ENCODE peak calls at places on chromosomes 13 and 19, in nine cellular contexts. N is AG04450; M is esophagus muscularis mucosa; E is tibial nerve; V is testis; F is fibroblast of lung; T is breast epithelium; K is ovary; P is CD8-positive, alpha-beta T cell. Y is an unnamed sample.

GRCh38 chr13:98875146-98875729 is 102.6 kb downstream of the DOCK9 start:
- DNase-seq in E (no peak), K (no peak), N (no peak), V (no peak), F (no peak), M (no peak), P (no peak), T (no peak), Y (no peak)

GRCh38 chr19:49766007-49766937 is 529 bp upstream of the AP2A1 start:
- DNase-seq in T (peak; percentile 100), E (peak; percentile 99), F (peak; percentile 100), V (peak; percentile 100), K (peak; percentile 100), M (peak; percentile 100), N (peak; percentile 100), P (peak; percentile 98), Y (peak; percentile 99)

GRCh38 chr13:82439159-82439904 is 1442.9 kb downstream of the SLITRK1 start:
- DNase-seq in F (no peak), V (no peak), M (no peak), E (no peak), P (no peak), K (no peak), T (no peak), N (no peak), Y (no peak)

GRCh38 chr19:47019431-47020041 is at the start of gene NPAS1:
- DNase-seq in V (no peak), M (peak; percentile 88), N (no peak), T (no peak), K (no peak), P (no peak), E (no peak), F (no peak), Y (no peak)

GRCh38 chr19:17862711-17863519 is 3.2 kb downstream of the RPL18A start:
- DNase-seq in P (no peak), K (no peak), E (no peak), N (no peak), F (no peak), M (no peak), V (no peak), T (no peak), Y (no peak)

GRCh38 chr19:46456930-46457329 is 14.4 kb downstream of the PNMA8A start:
- DNase-seq in M (no peak), K (no peak), V (no peak), T (no peak), P (no peak), E (no peak), N (no peak), F (no peak), Y (no peak)

GRCh38 chr19:16193466-16193865 is 4.2 kb upstream of the AP1M1 start:
- DNase-seq in E (no peak), F (no peak), P (no peak), N (no peak), V (no peak), M (no peak), K (no peak), T (no peak), Y (no peak)

GRCh38 chr19:51903192-51903591 is 1.6 kb downstream of the ZNF649 start:
- DNase-seq in P (no peak), E (no peak), K (no peak), F (no peak), M (no peak), T (no peak), V (no peak), N (no peak), Y (no peak)

GRCh38 chr13:74675185-74675584 is 541.0 kb upstream of the KLF12 start:
- DNase-seq in T (no peak), V (no peak), E (no peak), P (no peak), N (peak; percentile 2), F (peak; percentile 27), K (no peak), M (no peak), Y (no peak)

GRCh38 chr13:54234607-54235006 is 1206.0 kb downstream of the OLFM4 start:
- DNase-seq in E (no peak), V (no peak), K (no peak), P (no peak), M (no peak), N (no peak), F (no peak), T (no peak), Y (no peak)

GRCh38 chr19:44696939-44697669 is 1.8 kb upstream of the CEACAM16 start:
- DNase-seq in F (no peak), M (no peak), V (no peak), N (no peak), K (no peak), P (no peak), T (no peak), E (no peak), Y (no peak)

GRCh38 chr19:10141479-10141878 is 21.8 kb upstream of the EIF3G start:
- DNase-seq in T (no peak), E (no peak), N (no peak), M (no peak), V (no peak), K (no peak), F (no peak), P (no peak), Y (no peak)

GRCh38 chr13:110396913-110397379 is 89.9 kb downstream of the COL4A2 start:
- DNase-seq in V (peak; percentile 89), M (peak; percentile 97), T (no peak), N (peak; percentile 100), E (peak; percentile 87), K (peak; percentile 94), P (no peak), F (peak; percentile 100), Y (peak; percentile 93)

GRCh38 chr19:51124729-51125128 is at the start of gene SIGLEC9:
- DNase-seq in V (peak; percentile 75), P (no peak), N (no peak), K (peak; percentile 74), M (no peak), F (no peak), E (no peak), T (peak; percentile 48), Y (no peak)

GRCh38 chr13:111336666-111337065 is 16.2 kb downstream of the TEX29 start:
- DNase-seq in M (no peak), E (no peak), K (no peak), N (no peak), T (no peak), V (no peak), F (peak; percentile 52), P (no peak), Y (no peak)

GRCh38 chr13:40986328-40986856 is 32.7 kb downstream of the ELF1 start:
- DNase-seq in N (no peak), V (no peak), F (peak; percentile 77), T (no peak), P (no peak), E (no peak), K (no peak), M (no peak), Y (no peak)
- H3K4me3 ChIP-seq in N (no peak overlapping the region), V (no peak overlapping the region), F (no peak overlapping the region), T (no peak overlapping the region), P (no peak overlapping the region), E (no peak overlapping the region), K (no peak overlapping the region), M (peak overlapping the region; percentile 8), Y (peak overlapping the region; percentile 11)

GRCh38 chr13:49652691-49653305 is 24.5 kb downstream of the ARL11 start:
- DNase-seq in M (no peak), E (no peak), N (no peak), V (peak; percentile 60), P (no peak), F (peak; percentile 39), K (no peak), T (no peak), Y (no peak)
- TF ChIP-seq CTCF in M (peak; percentile 23), E (peak; percentile 41), N (peak; percentile 33), V (peak; percentile 27), P (no peak), F (peak; percentile 38), K (no peak), T (peak; percentile 28), Y (no peak)

DNA sequence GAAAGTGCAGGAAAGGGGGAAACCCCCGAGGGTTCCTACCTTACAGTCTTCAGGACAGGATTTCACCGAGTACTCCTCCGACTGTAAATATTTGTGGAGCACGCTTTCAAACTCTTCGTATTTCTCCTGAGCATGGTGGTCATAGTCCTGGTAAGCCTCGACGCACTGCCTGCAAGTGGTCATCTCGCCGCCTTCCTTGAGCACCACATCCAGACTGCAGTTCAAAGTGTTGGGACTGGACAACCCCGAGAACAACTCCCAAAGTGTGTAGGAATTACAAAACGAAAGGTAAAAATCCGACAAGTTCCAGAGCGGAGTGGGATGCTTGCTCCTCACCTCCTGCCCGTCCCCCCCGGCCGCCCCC is 349.7 kb downstream of the LIG4 start:
- DNase-seq in F (peak; percentile 35), E (no peak), T (no peak), M (no peak), K (no peak), P (no peak), N (no peak), V (no peak), Y (no peak)
- H3K27me3 ChIP-seq in F (peaks cover 2% of the 10 kb centered on the region), E (peaks cover 44% of the 10 kb centered on the region), T (no peaks in the 10 kb centered on the region), M (no peaks in the 10 kb centered on the region), K (no peaks in the 10 kb centered on the region), P (peaks cover 14% of the 10 kb centered on the region), N (no peaks in the 10 kb centered on the region), V (no peaks in the 10 kb centered on the region), Y (no peaks in the 10 kb centered on the region)

GRCh38 chr19:927044-927706 is 1.3 kb downstream of the ARID3A start:
- DNase-seq in T (peak; percentile 58), N (no peak), V (no peak), M (no peak), F (peak; percentile 67), P (no peak), K (peak; percentile 69), E (peak; percentile 75), Y (no peak)

GRCh38 chr19:928471-929259 is 2.8 kb downstream of the ARID3A start:
- DNase-seq in P (no peak), V (no peak), K (no peak), T (no peak), N (no peak), E (no peak), M (no peak), F (no peak), Y (no peak)

GRCh38 chr19:926595-927043 is 784 bp downstream of the ARID3A start:
- DNase-seq in P (no peak), E (no peak), K (no peak), N (no peak), F (no peak), T (peak; percentile 55), V (no peak), M (no peak), Y (no peak)

GRCh38 chr19:925912-926594 is at the start of gene ARID3A:
- DNase-seq in T (peak; percentile 56), F (peak; percentile 73), P (no peak), N (no peak), M (no peak), E (no peak), V (no peak), K (no peak), Y (no peak)

DNA sequence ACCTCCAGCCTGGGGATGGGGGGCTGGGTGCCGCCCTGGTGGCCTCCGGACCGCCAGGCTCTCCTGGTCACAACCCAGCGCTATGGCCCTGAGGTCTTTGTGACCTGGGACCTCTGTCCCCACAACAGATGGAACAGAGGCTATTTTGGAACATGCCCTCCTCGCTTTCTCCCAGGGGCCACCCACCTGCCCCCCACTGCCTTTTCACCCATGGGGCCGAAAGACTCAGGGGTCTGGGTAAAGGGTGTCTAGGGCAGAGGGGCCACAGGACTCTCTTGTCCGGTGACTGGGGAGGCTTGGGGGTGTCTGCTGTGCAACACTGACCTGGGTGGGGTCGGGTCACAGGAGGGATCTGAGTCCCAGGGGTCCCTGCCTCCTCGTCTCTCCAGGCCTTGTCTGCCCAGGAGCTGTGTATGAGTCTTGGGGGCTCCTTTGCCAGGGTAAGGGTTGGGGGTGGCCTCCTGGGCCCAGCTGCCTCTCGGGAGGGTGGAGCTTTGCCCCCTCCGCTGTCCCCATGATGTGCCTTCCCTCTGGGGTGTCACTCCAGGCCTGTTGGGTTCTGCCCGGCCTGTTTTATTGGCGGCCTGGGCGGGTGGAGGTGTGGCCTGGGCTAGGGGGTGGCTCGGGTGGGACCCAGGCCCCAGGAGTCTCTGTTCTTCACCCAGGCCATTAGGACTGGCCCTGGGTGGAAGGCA is 2.0 kb downstream of the ARID3A start:
- DNase-seq in N (no peak), F (no peak), P (no peak), V (no peak), M (no peak), K (no peak), T (no peak), E (no peak), Y (no peak)
- H3K4me3 ChIP-seq in N (peak overlapping the region; percentile 83), F (peak overlapping the region; percentile 74), P (no peak overlapping the region), V (peak overlapping the region; percentile 82), M (peak overlapping the region; percentile 82), K (no peak overlapping the region), T (peak overlapping the region; percentile 91), E (no peak overlapping the region), Y (peak overlapping the region; percentile 98)

Y was measured in ascending aorta.